ENCODE peak calls at places on chromosomes 12 and 14, in eight cellular contexts. G is Peyer's patch, C is ovary, H is right lobe of liver, Q is H54, Y is tibial nerve, M is suprapubic skin, D is heart left ventricle. R is an unnamed sample.

GRCh38 chr12:43728117-43728516 is 30.5 kb downstream of the PUS7L start:
- DNase-seq in M (no peak), C (no peak), D (no peak), Q (no peak), G (no peak), Y (no peak), H (no peak), R (no peak)

GRCh38 chr12:128848371-128848770 is 4.9 kb upstream of the GLT1D1 start:
- DNase-seq in Y (no peak), D (no peak), Q (no peak), M (no peak), C (no peak), H (no peak), G (no peak), R (no peak)

GRCh38 chr12:64890873-64891468 is 66.5 kb downstream of the TBC1D30 start:
- DNase-seq in Y (no peak), Q (peak), G (no peak), M (no peak), C (no peak), D (no peak), H (no peak), R (peak)

GRCh38 chr12:46908236-46908935 is 82.6 kb upstream of the SLC38A4 start:
- DNase-seq in Q (peak), M (no peak), H (no peak), Y (no peak), G (no peak), C (no peak), D (no peak), R (no peak)

GRCh38 chr14:63901434-63902085 is 48.8 kb downstream of the SYNE2 start:
- DNase-seq in D (no peak), G (no peak), C (no peak), H (no peak), Q (no peak), Y (no peak), M (no peak), R (no peak)

GRCh38 chr12:49064767-49065152 is 4.2 kb upstream of the KMT2D start:
- DNase-seq in Y (no peak), H (no peak), Q (no peak), M (no peak), C (no peak), G (no peak), D (peak), R (no peak)

GRCh38 chr12:104669057-104669770 is 212.5 kb downstream of the CHST11 start:
- DNase-seq in D (peak), Q (no peak), C (no peak), H (no peak), G (no peak), M (no peak), Y (peak), R (peak)

GRCh38 chr14:96727980-96728717 is 69.0 kb upstream of the VRK1 start:
- DNase-seq in Y (no peak), H (no peak), D (no peak), C (no peak), G (no peak), Q (no peak), M (no peak), R (no peak)

GRCh38 chr14:96629082-96629481 is 126.9 kb downstream of the PAPOLA start:
- DNase-seq in Y (no peak), Q (no peak), C (no peak), M (peak), G (no peak), H (no peak), D (no peak), R (no peak)

GRCh38 chr14:96203635-96204034 is 1.0 kb upstream of the BDKRB2 start:
- DNase-seq in D (no peak), Q (peak), Y (no peak), M (no peak), G (peak), C (no peak), H (no peak), R (no peak)

GRCh38 chr12:105221588-105222325 is 14.2 kb downstream of the APPL2 start:
- DNase-seq in H (no peak), D (no peak), C (no peak), Q (no peak), Y (no peak), G (no peak), M (no peak), R (no peak)

GRCh38 chr14:101875726-101876268 is 88.6 kb upstream of the DYNC1H1 start:
- DNase-seq in G (no peak), H (no peak), C (no peak), Y (no peak), M (no peak), D (no peak), Q (no peak), R (no peak)

GRCh38 chr12:52216807-52217206 is 16.2 kb upstream of the KRT7 start:
- DNase-seq in H (no peak), Y (no peak), G (peak), C (no peak), M (no peak), D (peak), Q (no peak), R (no peak)

GRCh38 chr14:47278233-47278842 is 397.1 kb downstream of the MDGA2 start:
- DNase-seq in D (no peak), M (no peak), H (peak), C (no peak), Q (peak), Y (no peak), G (peak), R (peak)

GRCh38 chr14:63544641-63545234 is 1.6 kb upstream of the PPP2R5E start:
- DNase-seq in Q (no peak), H (no peak), M (no peak), G (no peak), C (no peak), D (no peak), Y (no peak), R (peak)

GRCh38 chr12:51974646-51975045 is 23.1 kb downstream of the ACVR1B start:
- DNase-seq in Q (no peak), C (no peak), G (no peak), H (no peak), Y (no peak), D (no peak), M (peak), R (no peak)

GRCh38 chr12:93125126-93125525 is 196.0 kb upstream of the EEA1 start:
- DNase-seq in Q (no peak), G (no peak), C (no peak), M (no peak), Y (no peak), D (no peak), H (no peak), R (no peak)

GRCh38 chr12:108633534-108634224 is at the start of gene SELPLG:
- DNase-seq in G (peak), Y (no peak), Q (no peak), D (peak), C (no peak), H (peak), M (peak), R (no peak)

GRCh38 chr12:89708793-89709156 is at the start of gene ATP2B1:
- DNase-seq in G (peak), C (peak), Q (peak), Y (peak), H (peak), D (peak), M (peak), R (peak)

GRCh38 chr12:70002912-70003255 is 177.9 kb downstream of the MYRFL start:
- DNase-seq in D (no peak), G (no peak), C (no peak), Y (no peak), M (no peak), H (no peak), Q (no peak), R (no peak)

GRCh38 chr14:66403183-66403582 is 83.0 kb upstream of the CCDC196 start:
- DNase-seq in G (no peak), C (no peak), Y (no peak), Q (no peak), D (no peak), M (no peak), H (no peak), R (peak)

GRCh38 chr12:126036348-126036747 is 971.1 kb downstream of the AACS start:
- DNase-seq in Y (no peak), D (no peak), C (no peak), H (no peak), G (no peak), M (no peak), Q (no peak), R (no peak)

DNA sequence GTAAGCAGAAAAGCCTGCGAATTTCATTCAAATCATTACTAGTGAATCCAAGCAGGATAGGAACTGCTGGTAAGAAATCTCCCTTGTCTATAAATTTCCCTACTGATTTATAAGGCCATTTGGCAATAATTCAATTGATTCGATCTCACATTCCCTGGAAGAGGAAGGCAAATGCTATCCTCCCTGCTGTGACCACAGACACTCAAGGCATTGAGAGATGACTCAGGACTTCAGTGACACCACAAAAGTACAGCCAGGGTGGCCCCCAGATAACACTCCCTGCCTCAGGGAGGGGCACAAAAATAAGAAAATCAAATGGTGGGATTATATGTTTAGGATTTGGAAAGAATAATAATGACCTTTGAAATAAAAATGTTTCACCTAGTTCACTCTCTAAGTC is 162.7 kb downstream of the GRIP1 start:
- DNase-seq in Y (no peak), D (no peak), Q (no peak), G (no peak), H (no peak), M (no peak), C (no peak), R (no peak)
- TF ChIP-seq POLR2A in Y (no peak), D (no peak), Q (no peak), G (no peak), H (no peak), M (no peak), C (no peak), R (no peak)

DNA sequence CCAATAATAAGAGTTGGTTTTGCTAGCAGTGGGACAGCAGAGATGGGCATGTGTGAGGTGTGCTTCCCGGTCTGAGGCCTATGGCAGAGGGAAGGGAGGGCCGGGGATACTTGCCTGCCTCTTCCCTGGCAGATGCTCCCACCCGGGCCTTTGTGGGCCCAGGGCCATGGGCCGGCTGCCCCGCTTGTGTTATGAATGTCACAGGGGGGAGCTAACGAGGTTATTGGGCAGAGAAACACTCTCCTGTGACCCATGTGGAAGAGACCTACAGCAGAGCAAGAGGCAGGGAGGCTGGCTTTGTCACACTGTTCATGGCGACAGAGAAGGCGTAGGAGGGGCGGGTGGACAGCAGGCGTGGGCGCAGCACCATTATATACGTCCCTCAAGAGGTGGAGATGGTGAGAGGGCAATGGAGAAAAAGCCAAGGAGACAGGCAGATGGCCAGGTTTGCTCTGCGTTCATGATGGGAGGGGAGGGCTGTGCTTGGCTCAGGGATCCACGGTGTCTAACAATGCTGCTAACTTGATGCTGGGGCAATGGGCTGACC is 13.3 kb downstream of the CCND2 start:
- DNase-seq in Q (no peak), H (no peak), G (no peak), M (peak), D (no peak), C (no peak), Y (no peak), R (no peak)
- TF ChIP-seq POLR2A in Q (no peak), H (no peak), G (no peak), M (no peak), D (no peak), C (no peak), Y (no peak), R (no peak)

GRCh38 chr14:105013150-105013787 is 7.6 kb downstream of the CDCA4 start:
- DNase-seq in D (peak), G (no peak), Q (no peak), H (no peak), M (no peak), Y (no peak), C (no peak), R (no peak)

GRCh38 chr14:105014631-105015030 is 6.3 kb downstream of the CDCA4 start:
- DNase-seq in D (no peak), H (no peak), Q (no peak), G (no peak), Y (no peak), M (no peak), C (no peak), R (no peak)

GRCh38 chr14:105015242-105015641 is 5.6 kb downstream of the CDCA4 start:
- DNase-seq in G (no peak), M (no peak), D (no peak), Y (no peak), H (no peak), Q (no peak), C (no peak), R (no peak)

GRCh38 chr14:105012171-105012985 is 8.5 kb downstream of the CDCA4 start:
- DNase-seq in G (peak), C (no peak), D (no peak), Y (no peak), M (no peak), Q (no peak), H (no peak), R (peak)

GRCh38 chr14:105014032-105014431 is 6.9 kb downstream of the CDCA4 start:
- DNase-seq in Q (no peak), M (no peak), G (no peak), C (no peak), D (no peak), H (no peak), Y (no peak), R (no peak)
- TF ChIP-seq POLR2A in Q (no peak), M (no peak), G (no peak), C (no peak), D (no peak), H (no peak), Y (no peak), R (no peak)

GRCh38 chr12:6230321-6231110 is 30.3 kb downstream of the CD9 start:
- DNase-seq in G (peak), M (peak), Y (peak), H (peak), D (peak), C (no peak), Q (no peak), R (no peak)
- TF ChIP-seq POLR2A in G (peak), M (no peak), Y (peak), H (no peak), D (no peak), C (no peak), Q (no peak), R (no peak)

DNA sequence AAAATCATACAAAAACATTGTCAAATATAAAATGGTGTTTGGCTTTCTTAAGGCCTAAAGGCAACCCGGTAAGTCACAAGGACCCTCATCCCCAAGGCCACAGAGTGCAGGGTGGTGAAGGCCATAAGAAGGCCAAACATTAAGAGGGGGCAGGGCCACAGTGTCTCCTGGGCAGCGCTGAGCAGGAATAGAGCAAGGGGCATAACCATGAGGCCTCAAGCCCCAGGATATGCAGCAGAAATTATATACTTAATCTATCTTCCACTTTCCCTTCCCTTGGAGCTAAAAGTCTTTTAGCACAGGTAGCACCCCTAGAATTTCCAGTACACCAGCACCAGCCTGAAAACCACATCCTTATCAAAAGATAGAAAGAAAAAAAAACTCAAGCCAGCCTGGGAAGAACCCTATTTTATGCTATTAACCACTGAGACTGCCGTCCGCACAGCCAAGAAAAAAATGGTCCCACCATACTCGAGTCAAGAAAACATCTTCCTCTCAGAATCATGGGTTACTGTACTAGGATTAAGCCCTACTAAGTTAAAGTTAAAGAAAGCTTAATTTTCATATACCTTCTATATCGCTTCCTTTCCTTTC is 20.2 kb downstream of the KLRK1 start:
- DNase-seq in C (no peak), H (no peak), Y (no peak), G (no peak), Q (no peak), M (no peak), D (no peak), R (no peak)
- TF ChIP-seq POLR2A in C (no peak), H (no peak), Y (no peak), G (no peak), Q (no peak), M (no peak), D (no peak), R (no peak)

GRCh38 chr14:35403397-35404245 is 928 bp downstream of the NFKBIA start:
- DNase-seq in H (peak), C (peak), M (peak), D (peak), G (peak), Y (peak), Q (peak), R (peak)
- TF ChIP-seq POLR2A in H (no peak), C (peak), M (peak), D (no peak), G (peak), Y (no peak), Q (no peak), R (no peak)

GRCh38 chr12:53483979-53484377 is 15.3 kb downstream of the MAP3K12 start:
- DNase-seq in M (no peak), H (no peak), Y (no peak), C (no peak), Q (no peak), G (no peak), D (no peak), R (no peak)

GRCh38 chr12:53486730-53487487 is 12.3 kb downstream of the MAP3K12 start:
- DNase-seq in H (no peak), Y (no peak), C (no peak), G (peak), Q (no peak), D (no peak), M (no peak), R (no peak)

GRCh38 chr12:53483225-53483978 is 15.9 kb downstream of the MAP3K12 start:
- DNase-seq in M (no peak), Q (no peak), D (no peak), Y (no peak), H (no peak), C (no peak), G (peak), R (no peak)

GRCh38 chr12:53485955-53486729 is 13.1 kb downstream of the MAP3K12 start:
- DNase-seq in Q (no peak), M (no peak), C (no peak), Y (no peak), H (no peak), D (no peak), G (no peak), R (no peak)

DNA sequence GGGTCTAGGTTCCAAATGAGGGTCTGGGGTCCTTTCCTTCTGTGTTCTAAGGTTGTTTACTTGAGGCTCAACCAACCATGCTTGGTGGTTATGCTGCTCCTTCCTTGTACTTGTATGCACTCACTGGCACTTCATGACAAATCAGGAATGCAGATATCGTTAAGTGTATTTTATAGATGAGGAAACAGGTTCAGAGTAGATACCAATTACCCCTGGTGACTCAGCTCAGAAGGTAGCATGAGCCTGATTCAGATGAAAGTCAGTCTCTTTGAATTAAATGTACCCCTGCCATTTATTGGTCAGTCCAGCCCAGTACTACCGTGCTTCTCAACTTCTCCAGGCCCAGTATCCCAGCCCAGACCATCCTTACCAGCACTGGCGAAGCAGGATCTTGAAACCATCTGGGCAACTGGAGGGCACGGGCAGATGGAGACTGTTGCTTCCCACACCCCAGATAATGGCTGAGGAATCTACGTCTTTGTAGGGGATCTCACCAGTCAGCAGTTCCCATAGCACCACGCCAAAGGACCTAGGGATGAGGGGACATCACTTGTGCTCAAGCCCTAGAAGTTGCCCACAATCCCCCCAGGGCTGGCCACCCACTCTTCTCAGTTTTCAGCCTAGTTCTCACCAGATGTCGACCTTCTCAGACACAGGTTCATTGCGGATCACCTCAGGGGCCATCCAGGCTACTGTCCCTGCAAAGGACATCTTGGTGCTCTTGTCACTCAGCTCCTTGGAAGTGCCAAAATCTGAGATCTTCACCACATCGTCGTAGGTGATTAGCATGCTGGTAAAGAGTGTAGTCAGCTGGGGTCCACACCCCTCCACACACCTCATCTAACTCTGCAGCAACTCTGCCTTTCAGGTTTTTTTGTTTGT is 14.3 kb downstream of the MAP3K12 start:
- DNase-seq in H (no peak), C (no peak), D (no peak), Q (no peak), M (no peak), Y (no peak), G (no peak), R (no peak)
- TF ChIP-seq POLR2A in H (no peak), C (no peak), D (no peak), Q (no peak), M (no peak), Y (no peak), G (no peak), R (no peak)

R was measured in A549.